ENCODE peak calls at places on chromosomes 11 and 22, in four cellular contexts. U is IMR-90, R is tibial nerve, H is mammary epithelial cell. I is an unnamed sample. For H3K27me3 and H3K9me3, the result is how much of the 10 kb centered on the place peaks cover.

GRCh38 chr11:61516675-61517516 is 8.3 kb downstream of the LRRC10B start:
- DNase-seq in R (peak), U (no peak), H (no peak), I (peak)

GRCh38 chr22:41128606-41129005 is 36.2 kb downstream of the EP300 start:
- DNase-seq in R (no peak), H (no peak), U (no peak), I (no peak)

GRCh38 chr22:29820941-29821789 is 16.9 kb downstream of the ASCC2 start:
- DNase-seq in H (peak), U (peak), R (peak), I (peak)

GRCh38 chr22:36144886-36145541 is 15.5 kb downstream of the APOL3 start:
- DNase-seq in H (peak), R (peak), U (peak), I (no peak)

GRCh38 chr22:45503816-45504702 is 1.4 kb downstream of the FBLN1 start:
- DNase-seq in U (peak), H (peak), R (no peak), I (no peak)

GRCh38 chr11:133547808-133548494 is 15.7 kb upstream of the OPCML start:
- DNase-seq in H (no peak), U (no peak), R (no peak), I (no peak)

GRCh38 chr22:35930933-35931332 is 97.7 kb downstream of the RBFOX2 start:
- DNase-seq in R (peak), U (peak), H (peak), I (no peak)

GRCh38 chr11:37929100-37929649 is 1331.1 kb upstream of the RAG2 start:
- DNase-seq in H (no peak), U (no peak), R (no peak), I (no peak)

GRCh38 chr22:41862160-41862529 is 29.2 kb downstream of the SREBF2 start:
- DNase-seq in U (peak), H (peak), R (no peak), I (no peak)

GRCh38 chr11:69659591-69659990 is 15.6 kb downstream of the LTO1 start:
- DNase-seq in H (no peak), R (no peak), U (no peak), I (no peak)

GRCh38 chr11:18907391-18907790 is 31.8 kb downstream of the MRGPRX1 start:
- DNase-seq in R (no peak), U (no peak), H (peak), I (no peak)

GRCh38 chr22:37273126-37273845 is 9.0 kb upstream of the CYTH4 start:
- DNase-seq in R (no peak), U (peak), H (peak), I (no peak)

GRCh38 chr11:96551136-96551535 is 161.3 kb downstream of the JRKL start:
- DNase-seq in U (no peak), R (no peak), H (no peak), I (no peak)

GRCh38 chr11:557328-558132 is 3.0 kb downstream of the LMNTD2 start:
- DNase-seq in H (no peak), R (no peak), U (no peak), I (no peak)

GRCh38 chr22:50708996-50709395 is 29.0 kb upstream of the ACR start:
- DNase-seq in R (no peak), U (no peak), H (no peak), I (no peak)

GRCh38 chr11:115266066-115266465 is 238.1 kb downstream of the CADM1 start:
- DNase-seq in U (no peak), R (no peak), H (peak), I (no peak)

GRCh38 chr22:24813861-24814770 is 8.1 kb downstream of the SGSM1 start:
- DNase-seq in H (no peak), U (no peak), R (no peak), I (no peak)

GRCh38 chr11:65903068-65903481 is 2.9 kb upstream of the FOSL1 start:
- DNase-seq in U (peak), H (peak), R (no peak), I (no peak)

GRCh38 chr11:2142762-2143202 is 3.6 kb upstream of the IGF2 start:
- DNase-seq in U (peak), R (no peak), H (peak), I (no peak)

GRCh38 chr11:74838188-74838587 is 89.5 kb downstream of the RNF169 start:
- DNase-seq in U (peak), H (no peak), R (no peak), I (no peak)

GRCh38 chr22:48309115-48309705 is 1518.5 kb downstream of the BRD1 start:
- DNase-seq in R (no peak), H (no peak), U (no peak), I (no peak)

GRCh38 chr11:31813961-31814868 is 3.1 kb upstream of the PAX6 start:
- DNase-seq in H (no peak), U (no peak), R (no peak), I (no peak)

GRCh38 chr11:18804621-18805020 is 13.0 kb upstream of the PTPN5 start:
- DNase-seq in H (peak), U (no peak), R (no peak), I (no peak)

GRCh38 chr11:111137846-111138245 is 107.7 kb upstream of the POU2AF2 start:
- DNase-seq in H (no peak), U (no peak), R (no peak), I (no peak)

GRCh38 chr22:24688294-24688693 is 85.3 kb downstream of the GGT1 start:
- DNase-seq in H (no peak), U (no peak), R (no peak), I (no peak)

GRCh38 chr22:38657248-38657909 is 941 bp downstream of the CBY1 start:
- DNase-seq in H (peak), R (no peak), U (no peak), I (no peak)

GRCh38 chr11:17405232-17406005 is 17.0 kb upstream of the KCNJ11 start:
- DNase-seq in R (peak), U (peak), H (peak), I (peak)

GRCh38 chr11:12430912-12431311 is 53.5 kb downstream of the PARVA start:
- DNase-seq in U (peak), R (peak), H (peak), I (peak)

GRCh38 chr11:134511255-134511654 is 99.2 kb upstream of the B3GAT1 start:
- DNase-seq in R (no peak), U (no peak), H (no peak), I (peak)

GRCh38 chr22:43470218-43470617 is 58.4 kb downstream of the MPPED1 start:
- DNase-seq in U (no peak), H (no peak), R (no peak), I (no peak)

GRCh38 chr11:34275486-34275885 is 82.3 kb downstream of the ABTB2 start:
- DNase-seq in H (no peak), R (no peak), U (no peak), I (no peak)

GRCh38 chr11:119942583-119943338 is 195.2 kb downstream of the TRIM29 start:
- DNase-seq in H (no peak), U (peak), R (no peak), I (no peak)
- H3K27me3 ChIP-seq in H (under half), U (under half), R (under half), I (under half)

GRCh38 chr11:116446542-116446941 is 326.2 kb downstream of the BUD13 start:
- DNase-seq in H (no peak), R (no peak), U (no peak), I (no peak)
- H3K9me3 ChIP-seq in H (under half), R (under half), U (under half), I (under half)

GRCh38 chr11:129933262-129933661 is 37.9 kb upstream of the NFRKB start:
- DNase-seq in U (no peak), H (peak), R (no peak), I (no peak)

GRCh38 chr11:129932385-129933067 is 37.1 kb upstream of the NFRKB start:
- DNase-seq in H (peak), R (peak), U (no peak), I (no peak)

GRCh38 chr11:129928923-129929692 is 33.7 kb upstream of the NFRKB start:
- DNase-seq in U (no peak), H (no peak), R (no peak), I (no peak)

GRCh38 chr11:129930306-129930705 is 34.9 kb upstream of the NFRKB start:
- DNase-seq in R (no peak), H (peak), U (peak), I (no peak)

DNA sequence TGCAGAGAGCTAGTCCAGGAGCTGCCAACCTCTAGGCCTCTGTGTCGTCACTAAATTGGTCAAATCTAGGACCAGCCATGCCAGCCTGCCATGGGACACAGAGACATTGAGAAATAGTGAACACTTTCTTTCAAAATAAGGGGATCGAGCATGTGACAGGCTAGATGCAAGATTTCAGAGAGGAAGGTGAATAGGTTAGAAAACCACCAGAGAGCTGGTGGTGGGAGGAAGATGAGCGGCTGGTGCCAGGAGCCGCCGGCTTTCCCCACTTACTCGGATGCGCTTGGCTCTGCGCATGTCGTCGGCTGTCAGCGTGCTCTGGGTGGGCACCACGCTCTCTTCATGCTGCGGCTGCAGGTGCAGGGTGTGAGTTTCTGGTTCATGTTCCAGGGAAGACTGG is 35.4 kb upstream of the NFRKB start:
- DNase-seq in H (no peak), R (no peak), U (no peak), I (no peak)
- H3K4me3 ChIP-seq in H (no peak), R (no peak), U (no peak), I (no peak)

DNA sequence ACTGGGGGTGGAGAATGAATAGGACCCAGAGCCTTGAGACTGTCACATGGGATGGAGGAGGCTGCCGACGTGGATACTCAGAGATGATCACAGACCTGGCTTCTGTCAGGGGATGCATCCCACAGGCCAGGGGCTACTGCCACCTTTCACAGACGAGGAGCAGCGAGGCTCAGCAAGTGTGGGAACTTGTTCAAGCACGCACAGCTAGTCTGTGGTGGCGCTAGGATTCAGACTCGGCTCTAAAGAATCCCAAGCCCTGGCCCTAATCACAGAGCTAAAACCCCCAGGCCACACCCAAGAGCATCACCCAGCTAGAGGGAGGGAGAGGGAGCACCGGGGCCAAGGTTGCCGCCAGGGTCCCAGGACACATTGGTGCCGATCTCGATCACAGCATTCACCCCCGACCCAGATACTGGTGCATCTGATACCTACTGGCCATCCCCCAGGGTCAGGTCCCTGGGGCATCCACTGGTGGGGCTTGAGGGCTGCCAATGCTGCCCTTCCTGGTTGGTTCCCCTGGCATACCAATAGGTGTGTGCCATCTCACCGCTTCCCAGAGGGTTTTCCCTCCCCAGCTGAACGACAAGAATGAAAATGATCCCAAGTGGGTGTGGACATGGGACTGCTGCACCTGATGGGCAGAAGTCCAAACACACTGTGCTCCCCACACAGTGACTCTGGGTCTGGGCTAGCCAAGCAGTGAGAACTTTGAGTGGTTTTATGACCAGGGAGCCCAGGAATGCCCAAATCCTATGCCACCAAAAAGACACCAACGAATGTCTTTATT is 6.2 kb downstream of the CHST1 start:
- DNase-seq in R (no peak), H (no peak), U (no peak), I (no peak)
- H3K27me3 ChIP-seq in R (half or more), H (under half), U (under half), I (under half)